ENCODE peak calls at places on chromosomes 6 and 20, in seven cellular contexts. One of them, this sample, is unnamed.

GRCh38 chr6:7468382-7469081 is 72.9 kb upstream of the DSP start:
- DNase-seq in suprapubic skin: no peak
- DNase-seq in heart left ventricle: peak
- DNase-seq in uterus: peak
- DNase-seq in transverse colon: no peak
- DNase-seq in adrenal gland: peak
- DNase-seq in IMR-90: peak
- DNase-seq in this sample: no peak

GRCh38 chr6:134317471-134318131 is at the start of gene SGK1:
- DNase-seq in adrenal gland: peak
- DNase-seq in suprapubic skin: no peak
- DNase-seq in heart left ventricle: no peak
- DNase-seq in IMR-90: peak
- DNase-seq in uterus: peak
- DNase-seq in transverse colon: no peak
- DNase-seq in this sample: peak

GRCh38 chr6:16136536-16137450 is 7.9 kb downstream of the MYLIP start:
- DNase-seq in suprapubic skin: no peak
- DNase-seq in adrenal gland: peak
- DNase-seq in uterus: no peak
- DNase-seq in transverse colon: no peak
- DNase-seq in IMR-90: peak
- DNase-seq in heart left ventricle: no peak
- DNase-seq in this sample: peak

GRCh38 chr6:84421031-84421430 is 193.6 kb upstream of the CEP162 start:
- DNase-seq in adrenal gland: no peak
- DNase-seq in transverse colon: no peak
- DNase-seq in IMR-90: no peak
- DNase-seq in suprapubic skin: no peak
- DNase-seq in uterus: no peak
- DNase-seq in heart left ventricle: no peak
- DNase-seq in this sample: no peak

GRCh38 chr20:3106658-3107463 is 22.3 kb upstream of the AVP start:
- DNase-seq in transverse colon: no peak
- DNase-seq in uterus: no peak
- DNase-seq in adrenal gland: no peak
- DNase-seq in heart left ventricle: no peak
- DNase-seq in suprapubic skin: no peak
- DNase-seq in IMR-90: no peak
- DNase-seq in this sample: no peak

GRCh38 chr6:35203680-35204079 is 10.1 kb upstream of the SCUBE3 start:
- DNase-seq in heart left ventricle: no peak
- DNase-seq in IMR-90: no peak
- DNase-seq in adrenal gland: no peak
- DNase-seq in uterus: no peak
- DNase-seq in transverse colon: no peak
- DNase-seq in suprapubic skin: no peak
- DNase-seq in this sample: no peak

GRCh38 chr6:31948753-31949413 is 3.0 kb downstream of the CFB start:
- DNase-seq in heart left ventricle: no peak
- DNase-seq in IMR-90: peak
- DNase-seq in transverse colon: no peak
- DNase-seq in adrenal gland: no peak
- DNase-seq in suprapubic skin: no peak
- DNase-seq in uterus: no peak
- DNase-seq in this sample: no peak

GRCh38 chr6:2733324-2733723 is 17.4 kb downstream of the MYLK4 start:
- DNase-seq in IMR-90: peak
- DNase-seq in suprapubic skin: peak
- DNase-seq in transverse colon: peak
- DNase-seq in heart left ventricle: peak
- DNase-seq in adrenal gland: peak
- DNase-seq in uterus: no peak
- DNase-seq in this sample: no peak

GRCh38 chr6:100663219-100663863 is 198.6 kb upstream of the SIM1 start:
- DNase-seq in heart left ventricle: no peak
- DNase-seq in suprapubic skin: no peak
- DNase-seq in IMR-90: peak
- DNase-seq in adrenal gland: no peak
- DNase-seq in uterus: no peak
- DNase-seq in transverse colon: no peak
- DNase-seq in this sample: no peak

GRCh38 chr6:154549179-154549578 is 38.7 kb upstream of the CNKSR3 start:
- DNase-seq in uterus: no peak
- DNase-seq in suprapubic skin: no peak
- DNase-seq in adrenal gland: no peak
- DNase-seq in IMR-90: no peak
- DNase-seq in transverse colon: no peak
- DNase-seq in heart left ventricle: no peak
- DNase-seq in this sample: no peak

GRCh38 chr6:87628881-87629280 is 38.9 kb downstream of the ORC3 start:
- DNase-seq in heart left ventricle: no peak
- DNase-seq in IMR-90: peak
- DNase-seq in adrenal gland: no peak
- DNase-seq in transverse colon: no peak
- DNase-seq in suprapubic skin: no peak
- DNase-seq in uterus: no peak
- DNase-seq in this sample: no peak

GRCh38 chr20:48728042-48728837 is 99.6 kb downstream of the PREX1 start:
- DNase-seq in heart left ventricle: no peak
- DNase-seq in transverse colon: no peak
- DNase-seq in suprapubic skin: no peak
- DNase-seq in adrenal gland: no peak
- DNase-seq in IMR-90: no peak
- DNase-seq in uterus: no peak
- DNase-seq in this sample: no peak

GRCh38 chr6:144474290-144474689 is 189.2 kb downstream of the UTRN start:
- DNase-seq in suprapubic skin: no peak
- DNase-seq in uterus: no peak
- DNase-seq in transverse colon: no peak
- DNase-seq in IMR-90: no peak
- DNase-seq in heart left ventricle: no peak
- DNase-seq in adrenal gland: no peak
- DNase-seq in this sample: no peak

GRCh38 chr20:33992145-33992922 is 1.4 kb upstream of the RALY start:
- DNase-seq in suprapubic skin: no peak
- DNase-seq in adrenal gland: no peak
- DNase-seq in uterus: no peak
- DNase-seq in IMR-90: peak
- DNase-seq in transverse colon: no peak
- DNase-seq in heart left ventricle: no peak
- DNase-seq in this sample: no peak

GRCh38 chr20:33994624-33994913 is 858 bp downstream of the RALY start:
- DNase-seq in suprapubic skin: no peak
- DNase-seq in adrenal gland: no peak
- DNase-seq in IMR-90: no peak
- DNase-seq in transverse colon: no peak
- DNase-seq in heart left ventricle: no peak
- DNase-seq in uterus: no peak
- DNase-seq in this sample: no peak

GRCh38 chr20:33991498-33991897 is 2.2 kb upstream of the RALY start:
- DNase-seq in adrenal gland: no peak
- DNase-seq in heart left ventricle: no peak
- DNase-seq in transverse colon: no peak
- DNase-seq in suprapubic skin: no peak
- DNase-seq in IMR-90: no peak
- DNase-seq in uterus: no peak
- DNase-seq in this sample: no peak

GRCh38 chr20:33993800-33994623 is at the start of gene RALY:
- DNase-seq in IMR-90: peak
- DNase-seq in uterus: peak
- DNase-seq in heart left ventricle: peak
- DNase-seq in adrenal gland: peak
- DNase-seq in transverse colon: peak
- DNase-seq in suprapubic skin: peak
- DNase-seq in this sample: peak

DNA sequence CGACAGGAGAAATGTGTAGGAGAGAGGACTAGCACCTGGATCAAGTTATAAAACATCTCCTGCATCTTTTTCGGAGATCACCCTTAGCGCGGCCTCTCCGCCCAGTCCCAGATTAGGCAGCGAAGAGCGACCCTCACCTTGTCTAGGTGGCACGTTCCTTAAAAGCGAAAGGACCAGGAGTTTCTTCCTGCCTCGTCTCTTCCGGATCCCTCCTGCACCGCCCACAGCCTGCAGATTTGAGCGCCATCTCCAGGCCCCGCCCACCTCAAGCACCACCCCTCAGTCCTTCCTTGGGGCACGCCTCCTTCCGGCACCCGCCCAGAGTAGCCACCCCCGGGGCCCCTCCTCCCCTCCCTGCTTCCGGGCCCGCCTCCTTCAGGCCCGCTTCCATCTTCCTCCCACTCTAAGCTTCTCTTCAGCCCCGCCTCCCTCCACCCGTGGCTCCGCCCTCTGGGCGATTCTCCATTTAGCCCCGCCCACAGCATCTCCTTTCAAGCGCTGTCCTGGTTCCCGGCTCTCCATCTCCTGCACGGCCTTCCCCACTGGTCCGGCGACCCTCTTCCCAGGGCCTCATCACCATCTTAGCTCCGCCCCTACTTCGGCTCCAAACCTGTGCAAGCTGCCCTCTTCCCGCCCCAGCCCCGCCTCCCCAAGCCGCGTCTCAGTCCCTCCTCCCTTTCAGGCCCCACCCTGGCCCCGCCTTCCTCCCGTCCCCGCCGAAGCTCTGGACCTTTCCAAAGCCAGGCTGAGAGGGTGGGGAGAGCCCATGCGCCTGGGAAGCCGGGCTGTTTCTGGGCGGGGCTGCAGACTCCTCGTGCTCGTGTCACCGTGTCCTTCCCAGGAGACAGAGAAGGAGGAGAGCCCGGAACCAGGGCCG is 550 bp upstream of the RALY start:
- DNase-seq in IMR-90: peak
- DNase-seq in adrenal gland: peak
- DNase-seq in transverse colon: peak
- DNase-seq in uterus: peak
- DNase-seq in heart left ventricle: peak
- DNase-seq in suprapubic skin: peak
- DNase-seq in this sample: peak
- TF ChIP-seq POLR2A in IMR-90: peak
- TF ChIP-seq POLR2A in adrenal gland: peak
- TF ChIP-seq POLR2A in transverse colon: peak
- TF ChIP-seq POLR2A in uterus: peak
- TF ChIP-seq POLR2A in heart left ventricle: peak
- TF ChIP-seq POLR2A in suprapubic skin: no peak
- TF ChIP-seq POLR2A in this sample: peak

GRCh38 chr6:124200661-124201060 is 397.0 kb downstream of the NKAIN2 start:
- DNase-seq in heart left ventricle: no peak
- DNase-seq in adrenal gland: no peak
- DNase-seq in uterus: no peak
- DNase-seq in IMR-90: no peak
- DNase-seq in transverse colon: no peak
- DNase-seq in suprapubic skin: no peak
- DNase-seq in this sample: no peak
- H3K27ac ChIP-seq in heart left ventricle: no peak
- H3K27ac ChIP-seq in adrenal gland: no peak
- H3K27ac ChIP-seq in uterus: no peak
- H3K27ac ChIP-seq in IMR-90: no peak
- H3K27ac ChIP-seq in transverse colon: no peak
- H3K27ac ChIP-seq in suprapubic skin: no peak
- H3K27ac ChIP-seq in this sample: no peak

GRCh38 chr6:26200918-26201721 is 113.9 kb downstream of the HFE start:
- DNase-seq in IMR-90: no peak
- DNase-seq in transverse colon: no peak
- DNase-seq in adrenal gland: no peak
- DNase-seq in suprapubic skin: no peak
- DNase-seq in uterus: no peak
- DNase-seq in heart left ventricle: no peak
- DNase-seq in this sample: no peak
- TF ChIP-seq POLR2A in IMR-90: no peak
- TF ChIP-seq POLR2A in transverse colon: peak
- TF ChIP-seq POLR2A in adrenal gland: no peak
- TF ChIP-seq POLR2A in suprapubic skin: no peak
- TF ChIP-seq POLR2A in uterus: no peak
- TF ChIP-seq POLR2A in heart left ventricle: no peak
- TF ChIP-seq POLR2A in this sample: no peak

GRCh38 chr6:14149053-14149746 is 31.6 kb downstream of the CD83 start:
- DNase-seq in IMR-90: no peak
- DNase-seq in transverse colon: no peak
- DNase-seq in uterus: no peak
- DNase-seq in suprapubic skin: no peak
- DNase-seq in adrenal gland: no peak
- DNase-seq in heart left ventricle: no peak
- DNase-seq in this sample: no peak
- H3K27ac ChIP-seq in IMR-90: no peak
- H3K27ac ChIP-seq in transverse colon: no peak
- H3K27ac ChIP-seq in uterus: no peak
- H3K27ac ChIP-seq in suprapubic skin: no peak
- H3K27ac ChIP-seq in adrenal gland: no peak
- H3K27ac ChIP-seq in heart left ventricle: no peak
- H3K27ac ChIP-seq in this sample: no peak

GRCh38 chr6:39936857-39937256 is 2.6 kb upstream of the MOCS1 start:
- DNase-seq in IMR-90: no peak
- DNase-seq in adrenal gland: no peak
- DNase-seq in suprapubic skin: no peak
- DNase-seq in heart left ventricle: no peak
- DNase-seq in transverse colon: no peak
- DNase-seq in uterus: no peak
- DNase-seq in this sample: no peak

GRCh38 chr6:39931607-39932006 is 2.7 kb downstream of the MOCS1 start:
- DNase-seq in suprapubic skin: no peak
- DNase-seq in adrenal gland: no peak
- DNase-seq in IMR-90: no peak
- DNase-seq in heart left ventricle: no peak
- DNase-seq in uterus: no peak
- DNase-seq in transverse colon: no peak
- DNase-seq in this sample: no peak

GRCh38 chr6:39932386-39932785 is 1.9 kb downstream of the MOCS1 start:
- DNase-seq in uterus: no peak
- DNase-seq in transverse colon: no peak
- DNase-seq in suprapubic skin: no peak
- DNase-seq in IMR-90: no peak
- DNase-seq in heart left ventricle: no peak
- DNase-seq in adrenal gland: no peak
- DNase-seq in this sample: no peak

GRCh38 chr6:39933669-39934059 is 598 bp downstream of the MOCS1 start:
- DNase-seq in heart left ventricle: no peak
- DNase-seq in transverse colon: no peak
- DNase-seq in IMR-90: no peak
- DNase-seq in adrenal gland: no peak
- DNase-seq in suprapubic skin: no peak
- DNase-seq in uterus: no peak
- DNase-seq in this sample: no peak

DNA sequence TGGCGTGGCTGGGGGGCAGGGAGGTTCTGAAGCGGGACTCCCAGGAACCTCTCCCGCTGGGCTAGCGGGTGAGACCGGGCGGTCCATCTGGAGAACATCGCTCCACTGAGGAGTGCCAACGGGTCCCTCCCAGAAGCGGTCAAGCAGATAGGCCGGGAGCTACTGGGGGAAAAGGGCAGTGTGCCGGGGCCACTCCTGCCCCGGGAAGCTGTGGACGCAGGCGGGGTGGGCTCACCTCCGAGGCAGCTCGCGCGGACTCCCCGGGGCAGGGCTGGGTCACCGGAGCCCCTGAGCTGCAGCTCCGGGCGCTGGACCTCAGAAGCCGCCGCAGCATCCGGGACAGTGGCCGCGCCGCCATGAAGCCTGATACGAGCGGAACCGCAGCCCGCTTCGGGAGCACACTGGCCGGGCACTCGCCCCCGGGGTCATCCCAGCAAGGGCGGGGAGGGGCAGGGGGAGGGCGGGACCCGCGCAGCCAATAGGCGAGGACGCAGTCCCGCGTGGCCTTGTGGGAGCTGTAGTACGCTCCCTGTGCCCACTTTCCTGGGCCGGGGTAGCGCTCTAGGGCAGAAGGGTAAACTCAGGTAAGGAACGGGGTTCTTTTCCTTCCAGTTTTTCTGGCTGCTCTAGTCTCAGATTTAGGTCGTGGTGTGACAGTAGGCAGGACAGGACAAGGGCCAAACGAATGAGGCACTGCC is at the start of gene MOCS1:
- DNase-seq in uterus: peak
- DNase-seq in heart left ventricle: peak
- DNase-seq in transverse colon: peak
- DNase-seq in suprapubic skin: peak
- DNase-seq in adrenal gland: peak
- DNase-seq in IMR-90: peak
- DNase-seq in this sample: peak
- TF ChIP-seq POLR2A in uterus: peak
- TF ChIP-seq POLR2A in heart left ventricle: peak
- TF ChIP-seq POLR2A in transverse colon: peak
- TF ChIP-seq POLR2A in suprapubic skin: no peak
- TF ChIP-seq POLR2A in adrenal gland: peak
- TF ChIP-seq POLR2A in IMR-90: no peak
- TF ChIP-seq POLR2A in this sample: peak

This sample was measured in prostate gland.